ENCODE peak calls at places on chromosomes 1 and 21, in seven cellular contexts. P is left ventricle myocardium inferior; X is K562; L is HAP-1; T is SK-N-SH; M is CD8-positive, alpha-beta memory T cell; C is adrenal gland. Y is an unnamed sample. For H3K4me1, the result is how much of the 10 kb centered on the place peaks cover.

GRCh38 chr1:171817511-171818265 is 23.6 kb upstream of the DNM3 start:
- DNase-seq in M (no peak), C (peak), L (no peak), T (peak), P (no peak), X (no peak), Y (peak)

GRCh38 chr1:114032271-114033218 is 53.3 kb downstream of the OLFML3 start:
- DNase-seq in T (no peak), X (no peak), C (no peak), M (no peak), L (no peak), P (no peak), Y (no peak)

GRCh38 chr21:43193088-43193650 is 24.4 kb downstream of the CRYAA start:
- DNase-seq in P (no peak), X (no peak), M (no peak), L (no peak), T (no peak), C (no peak), Y (peak)

GRCh38 chr1:103250441-103250861 is 142.1 kb upstream of the COL11A1 start:
- DNase-seq in T (no peak), L (no peak), X (no peak), P (no peak), C (no peak), M (no peak), Y (no peak)

GRCh38 chr1:2640626-2641025 is 7.8 kb upstream of the MMEL1 start:
- DNase-seq in L (no peak), M (no peak), P (no peak), T (no peak), C (no peak), X (no peak), Y (no peak)

GRCh38 chr1:226655251-226656163 is 83.6 kb downstream of the ITPKB start:
- DNase-seq in X (no peak), C (no peak), L (no peak), M (peak), P (peak), T (no peak), Y (no peak)

GRCh38 chr21:33201945-33202344 is 27.8 kb upstream of the IFNAR2 start:
- DNase-seq in P (no peak), L (no peak), M (no peak), X (no peak), T (no peak), C (no peak), Y (no peak)

GRCh38 chr1:106748581-106748980 is 307.9 kb upstream of the PRMT6 start:
- DNase-seq in L (no peak), X (no peak), M (no peak), C (no peak), P (no peak), T (no peak), Y (no peak)

GRCh38 chr1:195376190-195376589 is 1232.0 kb downstream of the KCNT2 start:
- DNase-seq in P (no peak), X (no peak), C (no peak), T (no peak), M (no peak), L (no peak), Y (no peak)

GRCh38 chr1:160410412-160411005 is 10.1 kb downstream of the VANGL2 start:
- DNase-seq in X (no peak), M (no peak), C (no peak), P (no peak), L (peak), T (peak), Y (no peak)

GRCh38 chr1:175520186-175520585 is 223.2 kb downstream of the TNR start:
- DNase-seq in P (peak), T (no peak), M (no peak), C (no peak), X (no peak), L (no peak), Y (no peak)

GRCh38 chr1:91732291-91732953 is 153.5 kb downstream of the TGFBR3 start:
- DNase-seq in X (peak), L (no peak), M (no peak), P (no peak), C (peak), T (no peak), Y (no peak)

GRCh38 chr1:58988752-58989151 is 204.9 kb upstream of the JUN start:
- DNase-seq in P (no peak), T (no peak), C (peak), L (no peak), X (no peak), M (no peak), Y (no peak)

GRCh38 chr1:30197959-30198760 is 525.2 kb downstream of the MATN1 start:
- DNase-seq in X (no peak), C (no peak), T (no peak), P (no peak), M (no peak), L (no peak), Y (no peak)

GRCh38 chr1:67724928-67725560 is 40.0 kb downstream of the GADD45A start:
- DNase-seq in X (no peak), C (peak), L (peak), M (no peak), T (no peak), P (peak), Y (no peak)

GRCh38 chr1:207823531-207823879 is 71.7 kb downstream of the CD46 start:
- DNase-seq in C (no peak), M (no peak), X (no peak), T (no peak), L (no peak), P (no peak), Y (no peak)

GRCh38 chr1:207821464-207822045 is 69.7 kb downstream of the CD46 start:
- DNase-seq in P (no peak), T (no peak), M (no peak), C (peak), L (no peak), X (no peak), Y (no peak)

GRCh38 chr1:207822602-207823451 is 71.0 kb downstream of the CD46 start:
- DNase-seq in T (peak), C (peak), L (no peak), M (peak), X (peak), P (peak), Y (peak)

GRCh38 chr1:207820568-207821463 is 69.0 kb downstream of the CD46 start:
- DNase-seq in C (peak), X (no peak), T (no peak), P (no peak), M (no peak), L (no peak), Y (no peak)

DNA sequence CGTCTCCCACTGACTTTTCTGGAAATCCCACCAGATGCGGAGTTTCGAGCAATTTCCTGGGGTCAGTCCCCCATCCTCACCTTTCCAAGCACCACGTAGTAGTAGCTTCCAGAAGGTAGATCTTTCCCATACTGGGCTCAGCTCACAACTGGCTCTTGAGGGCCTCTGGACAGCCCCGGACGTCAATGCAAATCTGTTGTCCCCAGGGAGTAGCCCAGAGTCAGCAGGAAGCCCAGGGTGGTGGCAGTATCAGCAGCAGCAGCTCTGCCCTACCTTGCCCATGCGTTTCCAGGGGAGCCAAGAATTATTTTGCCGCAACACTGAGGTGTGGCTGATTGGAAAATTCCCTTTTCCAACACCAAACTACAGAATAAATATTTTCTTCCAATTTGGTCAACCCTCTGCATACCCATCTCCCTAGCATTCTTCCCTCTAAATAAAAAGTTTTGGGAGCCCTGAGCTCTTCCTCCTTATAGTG is 70.3 kb downstream of the CD46 start:
- DNase-seq in P (no peak), L (no peak), T (no peak), M (no peak), C (peak), X (no peak), Y (no peak)
- H3K4me3 ChIP-seq in P (peak), L (no peak), T (no peak), M (peak), C (peak), X (no peak), Y (peak)

DNA sequence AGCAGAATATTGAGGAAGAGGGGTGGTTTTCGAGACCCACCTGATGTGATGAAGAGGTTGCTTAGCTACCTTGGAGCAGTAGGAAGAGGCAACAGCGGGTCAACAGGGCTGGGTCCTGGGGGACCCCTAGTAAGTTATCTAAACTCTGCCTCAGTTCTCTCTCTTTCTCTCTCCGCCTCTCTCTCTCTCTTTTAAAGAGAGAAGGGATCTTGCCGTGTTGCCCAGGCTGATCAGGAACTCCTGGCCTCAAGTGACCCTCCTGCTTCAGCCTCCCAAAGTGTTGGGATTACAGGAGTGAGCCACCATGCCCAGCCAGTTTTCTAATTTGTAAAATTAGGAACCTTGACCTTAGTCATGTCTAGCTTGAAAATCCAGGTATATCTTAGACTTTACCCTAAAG is 77.9 kb downstream of the C1orf21 start:
- DNase-seq in P (no peak), T (no peak), X (no peak), C (no peak), L (no peak), M (no peak), Y (no peak)
- H3K4me1 ChIP-seq in P (half or more), T (under half), X (under half), C (under half), L (under half), M (under half), Y (under half)

GRCh38 chr21:45556645-45557601 is 14.7 kb upstream of the SLC19A1 start:
- DNase-seq in M (no peak), C (no peak), T (peak), X (no peak), P (peak), L (no peak), Y (peak)

GRCh38 chr21:45555557-45556301 is 13.5 kb upstream of the SLC19A1 start:
- DNase-seq in L (peak), X (peak), T (peak), P (peak), M (no peak), C (peak), Y (peak)

GRCh38 chr21:45555251-45555556 is 13.0 kb upstream of the SLC19A1 start:
- DNase-seq in P (no peak), T (peak), L (no peak), C (no peak), M (no peak), X (no peak), Y (no peak)

GRCh38 chr21:45557611-45558043 is 15.4 kb upstream of the SLC19A1 start:
- DNase-seq in M (no peak), X (no peak), C (no peak), L (no peak), P (no peak), T (no peak), Y (no peak)

GRCh38 chr21:45556302-45556644 is 14.0 kb upstream of the SLC19A1 start:
- DNase-seq in M (no peak), P (no peak), C (no peak), L (no peak), X (no peak), T (no peak), Y (no peak)
- H3K4me3 ChIP-seq in M (no peak), P (peak), C (peak), L (peak), X (no peak), T (peak), Y (no peak)

DNA sequence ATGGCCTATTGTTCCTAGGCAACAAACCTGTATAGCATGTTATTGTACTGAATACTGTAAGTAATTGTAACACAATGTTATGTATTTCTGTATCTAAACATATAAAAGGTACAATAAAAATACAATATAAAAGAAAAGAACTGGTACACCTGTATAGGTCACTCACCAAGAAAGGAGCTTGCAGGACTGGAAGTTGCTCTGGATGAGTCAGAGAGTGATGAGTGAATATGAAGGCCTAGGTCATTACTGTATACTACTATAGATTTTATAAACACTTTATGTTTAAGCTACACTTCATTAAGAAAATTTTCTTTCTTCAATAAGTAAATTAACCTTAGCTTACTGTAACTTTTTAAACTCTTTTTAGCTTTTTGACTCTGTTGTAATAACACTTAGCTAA is 559.9 kb downstream of the PLPP3 start:
- DNase-seq in T (no peak), X (no peak), C (no peak), L (no peak), M (no peak), P (no peak), Y (no peak)
- H3K4me1 ChIP-seq in T (under half), X (under half), C (under half), L (under half), M (under half), P (under half), Y (under half)

Y was measured in CD8-positive, alpha-beta T cell.